ENCODE peak calls at places on chromosomes 4 and X, in nine cellular contexts. K is body of pancreas; V is suprapubic skin; D is uterus; S is A549; H is CD4-positive, alpha-beta T cell; I is nephron progenitor cell; N is retinal pigment epithelial cell; M is astrocyte of the cerebellum. G is an unnamed sample.

GRCh38 chrX:40094041-40094899 is 3.5 kb downstream of the BCOR start:
- DNase-seq in K (no peak), V (no peak), D (peak), S (no peak), H (no peak), I (peak), N (no peak), M (no peak), G (no peak)

GRCh38 chr4:75561789-75562188 is 5.9 kb downstream of the ODAPH start:
- DNase-seq in K (no peak), V (no peak), D (no peak), S (no peak), H (no peak), I (no peak), N (no peak), M (no peak), G (no peak)

GRCh38 chr4:15507679-15508078 is 38.0 kb downstream of the CC2D2A start:
- DNase-seq in K (no peak), V (no peak), D (no peak), S (no peak), H (no peak), I (no peak), N (no peak), M (no peak), G (no peak)

GRCh38 chr4:151481813-151482212 is 72.8 kb downstream of the FHIP1A start:
- DNase-seq in K (no peak), V (no peak), D (no peak), S (no peak), H (no peak), I (no peak), N (no peak), M (no peak), G (no peak)

GRCh38 chr4:163415668-163416067 is 57.9 kb downstream of the TKTL2 start:
- DNase-seq in K (no peak), V (no peak), D (no peak), S (no peak), H (no peak), I (no peak), N (no peak), M (no peak), G (no peak)

GRCh38 chr4:173411106-173411703 is 12.3 kb upstream of the SCRG1 start:
- DNase-seq in K (no peak), V (no peak), D (no peak), S (no peak), H (no peak), I (no peak), N (no peak), M (no peak), G (no peak)

GRCh38 chr4:24372915-24373314 is 211.4 kb downstream of the DHX15 start:
- DNase-seq in K (no peak), V (no peak), D (no peak), S (no peak), H (no peak), I (no peak), N (no peak), M (no peak), G (no peak)

GRCh38 chr4:38173935-38174334 is 213.7 kb downstream of the PTTG2 start:
- DNase-seq in K (no peak), V (no peak), D (no peak), S (no peak), H (no peak), I (no peak), N (no peak), M (no peak), G (no peak)

GRCh38 chr4:69167300-69167699 is 47.2 kb downstream of the UGT2B11 start:
- DNase-seq in K (no peak), V (no peak), D (no peak), S (no peak), H (no peak), I (no peak), N (no peak), M (no peak), G (no peak)

GRCh38 chr4:76235407-76235806 is 16.1 kb upstream of the FAM47E start:
- DNase-seq in K (no peak), V (no peak), D (no peak), S (no peak), H (no peak), I (no peak), N (no peak), M (no peak), G (no peak)

GRCh38 chrX:39249999-39250398 is 448.7 kb downstream of the MID1IP1 start:
- DNase-seq in K (no peak), V (no peak), D (no peak), S (no peak), H (no peak), I (no peak), N (no peak), M (no peak), G (no peak)

GRCh38 chr4:190121759-190122158 is 51.8 kb upstream of the DUX4 start:
- DNase-seq in K (peak), V (no peak), D (no peak), S (no peak), H (no peak), I (no peak), N (no peak), M (no peak), G (no peak)

GRCh38 chrX:50635811-50636365 is 165.3 kb upstream of the DGKK start:
- DNase-seq in K (no peak), V (no peak), D (no peak), S (no peak), H (no peak), I (no peak), N (no peak), M (no peak), G (no peak)

GRCh38 chr4:8906668-8906970 is 35.0 kb upstream of the HMX1 start:
- DNase-seq in K (no peak), V (peak), D (no peak), S (no peak), H (no peak), I (no peak), N (no peak), M (no peak), G (no peak)

GRCh38 chrX:107718156-107718621 is 57.4 kb downstream of the TSC22D3 start:
- DNase-seq in K (peak), V (peak), D (peak), S (peak), H (peak), I (peak), N (no peak), M (peak), G (peak)

GRCh38 chr4:3688018-3688998 is 77.9 kb upstream of the ADRA2C start:
- DNase-seq in K (no peak), V (peak), D (no peak), S (no peak), H (no peak), I (no peak), N (no peak), M (no peak), G (no peak)

GRCh38 chr4:69991016-69991415 is 4.8 kb upstream of the STATH start:
- DNase-seq in K (no peak), V (no peak), D (no peak), S (no peak), H (no peak), I (no peak), N (no peak), M (no peak), G (no peak)

GRCh38 chr4:114941522-114941921 is 171.9 kb downstream of the NDST4 start:
- DNase-seq in K (no peak), V (no peak), D (no peak), S (no peak), H (no peak), I (no peak), N (no peak), M (no peak), G (no peak)

GRCh38 chr4:41714601-41715000 is 33.9 kb downstream of the PHOX2B start:
- DNase-seq in K (no peak), V (no peak), D (no peak), S (no peak), H (no peak), I (no peak), N (no peak), M (no peak), G (no peak)

GRCh38 chr4:7817877-7818675 is 121.6 kb downstream of the AFAP1 start:
- DNase-seq in K (peak), V (no peak), D (no peak), S (no peak), H (no peak), I (no peak), N (no peak), M (no peak), G (no peak)

GRCh38 chr4:44100456-44100855 is 348.2 kb downstream of the KCTD8 start:
- DNase-seq in K (no peak), V (no peak), D (no peak), S (no peak), H (no peak), I (no peak), N (no peak), M (no peak), G (no peak)

GRCh38 chrX:39725928-39726619 is 371.7 kb downstream of the BCOR start:
- DNase-seq in K (no peak), V (no peak), D (peak), S (no peak), H (no peak), I (no peak), N (no peak), M (peak), G (no peak)

GRCh38 chr4:41620594-41621256 is 82.8 kb downstream of the LIMCH1 start:
- DNase-seq in K (no peak), V (no peak), D (no peak), S (no peak), H (no peak), I (no peak), N (no peak), M (no peak), G (no peak)

GRCh38 chr4:152346979-152347378 is 188.9 kb downstream of the FBXW7 start:
- DNase-seq in K (no peak), V (no peak), D (no peak), S (no peak), H (no peak), I (no peak), N (no peak), M (no peak), G (no peak)

GRCh38 chrX:79095441-79096338 is 48.8 kb upstream of the GPR174 start:
- DNase-seq in K (no peak), V (no peak), D (no peak), S (no peak), H (no peak), I (no peak), N (no peak), M (no peak), G (no peak)

DNA sequence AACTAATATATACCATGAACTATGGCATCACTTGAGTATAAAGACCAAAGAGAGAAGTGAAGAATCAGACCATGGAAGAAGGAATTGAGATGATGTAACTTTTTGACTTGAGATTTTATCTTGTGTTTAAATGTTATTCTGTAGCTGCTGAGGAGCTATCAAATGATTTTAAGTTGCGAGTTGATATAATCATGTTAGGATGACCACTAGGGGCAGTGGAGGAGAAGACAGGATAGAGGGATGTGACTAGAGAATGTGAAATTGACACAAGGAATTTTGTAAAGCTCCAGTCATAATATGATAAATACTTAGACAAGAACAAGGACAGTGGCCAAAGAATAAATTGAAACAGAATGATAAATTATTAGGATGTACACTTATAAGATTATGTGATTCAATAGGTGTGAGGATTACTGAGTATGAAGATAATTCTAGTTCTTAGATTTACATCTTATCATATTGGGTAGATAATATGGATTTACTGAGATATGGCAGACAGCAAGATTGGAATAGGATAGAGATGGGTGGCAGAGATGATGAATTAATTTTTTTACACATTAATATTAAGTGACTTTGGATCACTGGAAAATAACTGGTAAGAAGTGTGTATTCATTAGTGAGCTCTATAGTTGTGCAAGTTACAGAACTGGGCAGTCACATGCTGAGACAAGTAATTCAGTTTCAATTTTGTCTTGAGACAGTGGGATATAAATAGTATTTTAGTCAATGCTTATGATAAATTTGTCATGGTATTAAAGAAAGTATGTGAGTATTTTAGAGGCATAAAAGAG is 816.0 kb upstream of the PCDH10 start:
- DNase-seq in K (no peak), V (no peak), D (no peak), S (peak), H (no peak), I (no peak), N (no peak), M (no peak), G (no peak)
- TF ChIP-seq CTCF in K (no peak), V (no peak), D (no peak), S (peak), H (no peak), I (peak), N (peak), M (peak), G (no peak)

GRCh38 chrX:17944833-17945497 is 83.9 kb upstream of the RAI2 start:
- DNase-seq in K (no peak), V (no peak), D (no peak), S (no peak), H (no peak), I (peak), N (no peak), M (no peak), G (no peak)
- TF ChIP-seq CTCF in K (peak), V (no peak), D (no peak), S (peak), H (peak), I (peak), N (peak), M (peak), G (no peak)

DNA sequence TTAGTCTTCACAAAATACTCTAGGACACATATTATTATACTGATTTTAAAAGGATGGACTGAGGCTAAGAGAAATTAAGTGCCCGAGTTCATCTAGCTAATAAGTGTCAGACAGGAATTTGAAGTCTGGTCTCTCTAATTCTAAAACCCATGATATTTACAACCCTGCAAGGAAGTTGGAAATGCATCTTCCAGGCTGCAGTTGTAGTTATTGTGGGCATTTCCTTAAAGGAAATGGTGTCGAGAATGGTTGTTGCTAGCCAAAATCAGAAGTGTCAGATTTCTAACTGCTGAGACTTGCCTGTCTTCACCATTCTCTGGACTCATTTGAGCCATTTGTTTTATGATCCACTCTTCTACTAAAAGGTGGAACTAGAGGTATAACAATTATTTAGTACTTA is 82.5 kb downstream of the FAT4 start:
- DNase-seq in K (no peak), V (no peak), D (no peak), S (no peak), H (no peak), I (no peak), N (no peak), M (no peak), G (no peak)
- TF ChIP-seq CTCF in K (no peak), V (no peak), D (no peak), S (no peak), H (no peak), I (no peak), N (no peak), M (no peak), G (no peak)

GRCh38 chr4:20075479-20075878 is 176.2 kb upstream of the SLIT2 start:
- DNase-seq in K (no peak), V (no peak), D (no peak), S (no peak), H (no peak), I (no peak), N (no peak), M (no peak), G (no peak)

GRCh38 chr4:20078644-20079043 is 173.1 kb upstream of the SLIT2 start:
- DNase-seq in K (no peak), V (no peak), D (no peak), S (no peak), H (no peak), I (no peak), N (no peak), M (no peak), G (no peak)

GRCh38 chr4:20074450-20074849 is 177.3 kb upstream of the SLIT2 start:
- DNase-seq in K (no peak), V (no peak), D (no peak), S (no peak), H (no peak), I (no peak), N (no peak), M (no peak), G (no peak)
- TF ChIP-seq CTCF in K (no peak), V (no peak), D (no peak), S (no peak), H (no peak), I (no peak), N (no peak), M (no peak), G (no peak)

GRCh38 chr4:6427439-6428090 is 44.8 kb downstream of the PPP2R2C start:
- DNase-seq in K (no peak), V (no peak), D (no peak), S (no peak), H (no peak), I (no peak), N (no peak), M (no peak), G (no peak)
- TF ChIP-seq CTCF in K (no peak), V (no peak), D (no peak), S (no peak), H (no peak), I (no peak), N (peak), M (no peak), G (no peak)

DNA sequence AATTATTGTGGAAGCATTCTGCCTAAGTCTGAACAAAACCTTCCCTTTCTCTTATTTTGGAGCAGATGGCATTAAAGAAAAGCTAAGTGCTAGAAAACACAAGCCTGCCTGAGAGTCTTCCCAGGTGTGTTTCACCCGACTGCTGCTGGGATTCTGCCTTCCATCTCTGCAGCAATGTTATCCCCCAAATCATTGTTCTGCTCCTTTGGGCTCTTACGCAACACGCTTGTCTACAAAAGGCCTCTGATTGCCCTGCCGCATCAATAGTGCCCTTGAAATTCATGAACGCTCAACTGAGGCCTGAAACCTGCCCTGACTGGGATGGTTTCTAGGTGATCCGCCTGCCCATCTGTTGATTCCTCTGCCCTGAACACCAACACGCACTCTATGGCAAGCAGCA is 80.3 kb downstream of the SEL1L3 start:
- DNase-seq in K (no peak), V (no peak), D (no peak), S (no peak), H (no peak), I (no peak), N (no peak), M (no peak), G (no peak)
- TF ChIP-seq CTCF in K (no peak), V (no peak), D (no peak), S (no peak), H (no peak), I (no peak), N (no peak), M (no peak), G (no peak)

GRCh38 chr4:139763668-139764067 is 98.0 kb downstream of the MGST2 start:
- DNase-seq in K (no peak), V (no peak), D (no peak), S (no peak), H (no peak), I (no peak), N (no peak), M (no peak), G (no peak)

GRCh38 chr4:139762715-139763114 is 97.1 kb downstream of the MGST2 start:
- DNase-seq in K (no peak), V (no peak), D (no peak), S (no peak), H (no peak), I (no peak), N (no peak), M (no peak), G (no peak)

GRCh38 chr4:139760558-139760957 is 94.9 kb downstream of the MGST2 start:
- DNase-seq in K (no peak), V (no peak), D (no peak), S (no peak), H (no peak), I (no peak), N (no peak), M (no peak), G (no peak)

GRCh38 chr4:139763205-139763604 is 97.6 kb downstream of the MGST2 start:
- DNase-seq in K (no peak), V (no peak), D (no peak), S (no peak), H (no peak), I (no peak), N (no peak), M (no peak), G (no peak)

DNA sequence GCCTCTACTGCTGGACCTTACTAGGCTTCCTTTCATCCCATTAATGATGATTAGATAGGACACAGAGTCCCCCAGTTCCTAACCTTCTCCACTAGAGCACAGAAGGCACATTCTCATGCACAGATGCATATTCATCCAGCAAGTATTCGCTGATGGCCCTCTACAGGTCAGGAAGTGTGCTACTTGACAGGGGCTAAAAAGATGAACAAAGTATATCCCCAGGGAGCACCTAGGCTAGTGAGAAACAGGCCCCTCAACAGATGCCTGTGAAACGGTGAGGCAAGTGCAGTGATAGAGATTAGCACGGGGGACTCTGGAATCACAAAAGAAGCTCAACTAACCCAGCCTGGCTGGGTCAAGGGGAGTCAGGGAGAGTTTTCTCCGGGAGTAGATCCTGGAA is 95.8 kb downstream of the MGST2 start:
- DNase-seq in K (no peak), V (no peak), D (no peak), S (peak), H (no peak), I (no peak), N (no peak), M (no peak), G (no peak)
- TF ChIP-seq CTCF in K (peak), V (no peak), D (no peak), S (no peak), H (no peak), I (no peak), N (peak), M (peak), G (no peak)

DNA sequence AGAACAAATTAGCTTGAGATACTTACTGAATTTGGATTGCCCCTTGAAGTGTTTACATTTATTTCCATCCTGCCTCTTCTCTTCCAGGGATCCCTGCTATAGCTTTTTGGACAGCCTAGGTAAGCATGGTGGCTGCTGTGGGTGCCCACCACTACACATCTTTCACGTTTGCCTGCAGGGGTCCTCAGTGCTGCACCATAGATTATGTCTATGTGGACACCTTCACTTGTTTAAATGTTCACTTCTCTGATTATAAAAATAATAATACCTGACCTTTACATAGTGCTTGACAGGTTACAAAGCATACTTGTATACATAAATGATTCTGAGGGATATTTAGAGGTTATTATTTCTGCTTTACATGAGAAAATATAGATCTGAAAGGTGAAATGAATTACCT is 67.9 kb upstream of the SLC4A4 start:
- DNase-seq in K (peak), V (no peak), D (no peak), S (peak), H (no peak), I (peak), N (no peak), M (no peak), G (no peak)
- TF ChIP-seq CTCF in K (peak), V (no peak), D (no peak), S (peak), H (no peak), I (peak), N (peak), M (peak), G (no peak)

G was measured in omental fat pad.